ENCODE peak calls at places on chromosomes 4 and X, in four cellular contexts. A, D, H and C are unnamed samples.

GRCh38 chr4:148415500-148415899 is 26.7 kb downstream of the NR3C2 start:
- DNase-seq in A (no peak), D (no peak), H (no peak), C (peak)

GRCh38 chrX:108199691-108200090 is 108.1 kb downstream of the ATG4A start:
- DNase-seq in A (no peak), D (peak), H (peak), C (peak)

GRCh38 chr4:112591593-112591992 is 45.1 kb downstream of the ZGRF1 start:
- DNase-seq in A (no peak), D (no peak), H (no peak), C (no peak)

GRCh38 chr4:41236046-41236445 is 20.7 kb upstream of the UCHL1 start:
- DNase-seq in A (no peak), D (no peak), H (no peak), C (no peak)

GRCh38 chr4:87506974-87507701 is 22.0 kb downstream of the SPARCL1 start:
- DNase-seq in A (no peak), D (no peak), H (no peak), C (no peak)

GRCh38 chr4:71974681-71975080 is 57.1 kb upstream of the NPFFR2 start:
- DNase-seq in A (no peak), D (no peak), H (no peak), C (no peak)

GRCh38 chr4:186724861-186725419 is 1.3 kb upstream of the FAT1 start:
- DNase-seq in A (no peak), D (no peak), H (no peak), C (no peak)

GRCh38 chr4:14059006-14059405 is 431.5 kb upstream of the BOD1L1 start:
- DNase-seq in A (no peak), D (no peak), H (no peak), C (no peak)

GRCh38 chr4:128267745-128268144 is 19.9 kb downstream of the PGRMC2 start:
- DNase-seq in A (no peak), D (no peak), H (no peak), C (no peak)

GRCh38 chr4:168584321-168584771 is 87.5 kb downstream of the PALLD start:
- DNase-seq in A (no peak), D (no peak), H (no peak), C (no peak)

GRCh38 chr4:98447648-98448047 is 186.5 kb downstream of the RAP1GDS1 start:
- DNase-seq in A (no peak), D (no peak), H (no peak), C (no peak)

DNA sequence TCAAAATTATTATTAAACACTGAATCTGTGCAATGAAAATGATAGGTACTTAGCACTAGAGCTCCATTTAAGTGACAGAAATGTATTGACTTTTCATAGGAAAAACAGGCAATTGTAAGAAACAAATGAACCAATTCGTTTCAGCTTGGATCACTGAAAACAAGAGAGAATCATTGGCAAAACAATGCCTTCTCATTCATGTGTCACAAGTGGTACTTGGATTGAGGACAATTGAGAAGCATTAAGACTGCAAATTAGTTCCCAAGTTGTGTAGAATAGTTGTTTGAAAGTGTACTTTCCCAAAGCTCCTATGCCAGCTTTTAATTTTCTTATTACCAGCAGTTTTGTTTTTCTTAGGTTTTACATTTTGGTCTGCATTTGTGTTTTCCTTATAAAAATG is 20.6 kb downstream of the CNKSR2 start:
- DNase-seq in A (no peak), D (no peak), H (no peak), C (no peak)
- TF ChIP-seq FOSL1 in A (no peak), D (no peak), H (no peak), C (no peak)

GRCh38 chrX:53969540-53969939 is 74.7 kb downstream of the PHF8 start:
- DNase-seq in A (no peak), D (no peak), H (no peak), C (no peak)
- TF ChIP-seq FOSL1 in A (no peak), D (no peak), H (no peak), C (no peak)

DNA sequence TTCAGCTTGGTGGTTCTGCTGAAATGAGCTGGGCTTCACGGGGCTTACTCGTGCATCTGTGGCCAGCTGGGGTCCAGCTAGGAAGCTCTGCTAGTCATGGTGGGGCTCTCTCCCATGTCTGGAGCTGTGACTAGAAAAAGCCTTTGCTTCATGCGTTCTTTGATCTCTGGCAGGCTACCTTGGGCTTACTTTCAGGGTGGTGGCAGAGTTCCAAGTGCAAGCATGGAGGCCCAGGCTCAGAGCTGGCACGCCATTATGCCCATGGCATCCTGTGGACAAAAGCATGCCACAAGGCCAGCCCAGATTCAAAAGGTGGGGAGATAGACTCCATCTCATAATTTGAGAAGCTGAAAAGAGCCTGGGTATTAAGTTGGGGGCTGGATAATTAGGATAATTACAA is 55.4 kb upstream of the GBA3 start:
- DNase-seq in A (no peak), D (no peak), H (no peak), C (no peak)
- TF ChIP-seq FOSL1 in A (no peak), D (no peak), H (no peak), C (no peak)

DNA sequence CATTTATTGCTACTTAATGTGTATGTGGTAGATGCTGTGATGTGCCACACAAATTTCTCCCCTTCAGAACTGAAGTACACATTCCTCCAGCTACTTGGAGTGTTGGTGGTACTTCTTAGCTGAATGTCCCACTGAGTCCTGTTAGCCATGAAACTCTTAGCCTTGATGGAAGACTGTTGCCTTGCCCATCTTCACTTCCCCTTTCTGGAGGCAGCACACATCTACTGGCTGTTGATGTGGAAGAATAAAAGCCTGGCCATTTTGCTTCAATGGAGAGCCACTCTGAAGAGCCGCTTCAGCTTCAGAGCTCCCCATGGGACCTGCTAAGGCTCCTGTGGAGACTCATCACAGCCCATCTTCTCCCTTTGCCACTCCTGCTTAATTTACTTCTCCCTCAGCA is 157.7 kb upstream of the PITX2 start:
- DNase-seq in A (no peak), D (no peak), H (no peak), C (no peak)
- TF ChIP-seq FOSL1 in A (no peak), D (no peak), H (no peak), C (no peak)

GRCh38 chr4:106367072-106367471 is 1.5 kb downstream of the GIMD1 start:
- DNase-seq in A (no peak), D (no peak), H (no peak), C (no peak)

GRCh38 chr4:106369456-106370060 is 980 bp upstream of the GIMD1 start:
- DNase-seq in A (peak), D (peak), H (peak), C (peak)

GRCh38 chr4:106368678-106369077 is at the start of gene GIMD1:
- DNase-seq in A (no peak), D (no peak), H (no peak), C (no peak)

GRCh38 chr4:106365613-106366012 is 3.0 kb downstream of the GIMD1 start:
- DNase-seq in A (no peak), D (peak), H (no peak), C (no peak)

GRCh38 chr4:106366026-106366425 is 2.6 kb downstream of the GIMD1 start:
- DNase-seq in A (no peak), D (peak), H (no peak), C (no peak)
- TF ChIP-seq FOSL1 in A (no peak), D (no peak), H (no peak), C (no peak)